ENCODE peak calls at places on chromosomes 3 and 15, in six cellular contexts. One of them, this sample, is unnamed.

GRCh38 chr15:91342091-91342490 is 242.0 kb downstream of the SV2B start:
- DNase-seq in fibroblast of mammary gland: no peak
- DNase-seq in IMR-90: no peak
- DNase-seq in foreskin keratinocyte: no peak
- DNase-seq in tibial artery: no peak
- DNase-seq in coronary artery: no peak
- DNase-seq in this sample: no peak

GRCh38 chr3:148540266-148540665 is 157.4 kb upstream of the AGTR1 start:
- DNase-seq in fibroblast of mammary gland: no peak
- DNase-seq in IMR-90: no peak
- DNase-seq in foreskin keratinocyte: no peak
- DNase-seq in tibial artery: no peak
- DNase-seq in coronary artery: no peak
- DNase-seq in this sample: no peak

GRCh38 chr3:116020989-116021388 is 397.7 kb downstream of the GAP43 start:
- DNase-seq in fibroblast of mammary gland: no peak
- DNase-seq in IMR-90: no peak
- DNase-seq in foreskin keratinocyte: no peak
- DNase-seq in tibial artery: no peak
- DNase-seq in coronary artery: no peak
- DNase-seq in this sample: no peak

GRCh38 chr3:184314700-184315505 is 497 bp downstream of the EIF4G1 start:
- DNase-seq in fibroblast of mammary gland: peak; percentile 75
- DNase-seq in IMR-90: peak; percentile 76
- DNase-seq in foreskin keratinocyte: peak; percentile 45
- DNase-seq in tibial artery: peak; percentile 94
- DNase-seq in coronary artery: peak; percentile 88
- DNase-seq in this sample: no peak

GRCh38 chr15:62390793-62391543 is 225.9 kb upstream of the C2CD4B start:
- DNase-seq in fibroblast of mammary gland: peak; percentile 33
- DNase-seq in IMR-90: peak; percentile 36
- DNase-seq in foreskin keratinocyte: peak; percentile 60
- DNase-seq in tibial artery: peak; percentile 74
- DNase-seq in coronary artery: peak; percentile 79
- DNase-seq in this sample: no peak

GRCh38 chr3:112360574-112360973 is 27.6 kb downstream of the CD200 start:
- DNase-seq in fibroblast of mammary gland: no peak
- DNase-seq in IMR-90: peak; percentile 40
- DNase-seq in foreskin keratinocyte: no peak
- DNase-seq in tibial artery: peak; percentile 73
- DNase-seq in coronary artery: no peak
- DNase-seq in this sample: peak; percentile 69

GRCh38 chr3:114566162-114566755 is 272.4 kb downstream of the TIGIT start:
- DNase-seq in fibroblast of mammary gland: no peak
- DNase-seq in IMR-90: no peak
- DNase-seq in foreskin keratinocyte: no peak
- DNase-seq in tibial artery: no peak
- DNase-seq in coronary artery: no peak
- DNase-seq in this sample: no peak

GRCh38 chr3:65854606-65855304 is 184.0 kb downstream of the MAGI1 start:
- DNase-seq in fibroblast of mammary gland: peak; percentile 43
- DNase-seq in IMR-90: peak; percentile 47
- DNase-seq in foreskin keratinocyte: peak; percentile 73
- DNase-seq in tibial artery: no peak
- DNase-seq in coronary artery: no peak
- DNase-seq in this sample: peak; percentile 89

GRCh38 chr3:40524222-40524570 is 564 bp upstream of the ZNF621 start:
- DNase-seq in fibroblast of mammary gland: peak; percentile 7
- DNase-seq in IMR-90: peak; percentile 3
- DNase-seq in foreskin keratinocyte: no peak
- DNase-seq in tibial artery: no peak
- DNase-seq in coronary artery: no peak
- DNase-seq in this sample: peak; percentile 1

GRCh38 chr3:40528426-40528825 is 3.7 kb downstream of the ZNF621 start:
- DNase-seq in fibroblast of mammary gland: no peak
- DNase-seq in IMR-90: no peak
- DNase-seq in foreskin keratinocyte: no peak
- DNase-seq in tibial artery: no peak
- DNase-seq in coronary artery: no peak
- DNase-seq in this sample: no peak

GRCh38 chr3:40523781-40524180 is 979 bp upstream of the ZNF621 start:
- DNase-seq in fibroblast of mammary gland: no peak
- DNase-seq in IMR-90: no peak
- DNase-seq in foreskin keratinocyte: no peak
- DNase-seq in tibial artery: no peak
- DNase-seq in coronary artery: no peak
- DNase-seq in this sample: peak; percentile 15

GRCh38 chr3:40521254-40521653 is 3.5 kb upstream of the ZNF621 start:
- DNase-seq in fibroblast of mammary gland: no peak
- DNase-seq in IMR-90: no peak
- DNase-seq in foreskin keratinocyte: no peak
- DNase-seq in tibial artery: no peak
- DNase-seq in coronary artery: no peak
- DNase-seq in this sample: no peak

GRCh38 chr3:40524571-40525285 is at the start of gene ZNF621:
- DNase-seq in fibroblast of mammary gland: peak; percentile 78
- DNase-seq in IMR-90: peak; percentile 79
- DNase-seq in foreskin keratinocyte: peak; percentile 75
- DNase-seq in tibial artery: peak; percentile 96
- DNase-seq in coronary artery: peak; percentile 93
- DNase-seq in this sample: peak; percentile 49
- TF ChIP-seq CTCF in fibroblast of mammary gland: no peak
- TF ChIP-seq CTCF in IMR-90: no peak
- TF ChIP-seq CTCF in foreskin keratinocyte: peak; percentile 29
- TF ChIP-seq CTCF in tibial artery: no peak
- TF ChIP-seq CTCF in coronary artery: no peak
- TF ChIP-seq CTCF in this sample: peak; percentile 15

DNA sequence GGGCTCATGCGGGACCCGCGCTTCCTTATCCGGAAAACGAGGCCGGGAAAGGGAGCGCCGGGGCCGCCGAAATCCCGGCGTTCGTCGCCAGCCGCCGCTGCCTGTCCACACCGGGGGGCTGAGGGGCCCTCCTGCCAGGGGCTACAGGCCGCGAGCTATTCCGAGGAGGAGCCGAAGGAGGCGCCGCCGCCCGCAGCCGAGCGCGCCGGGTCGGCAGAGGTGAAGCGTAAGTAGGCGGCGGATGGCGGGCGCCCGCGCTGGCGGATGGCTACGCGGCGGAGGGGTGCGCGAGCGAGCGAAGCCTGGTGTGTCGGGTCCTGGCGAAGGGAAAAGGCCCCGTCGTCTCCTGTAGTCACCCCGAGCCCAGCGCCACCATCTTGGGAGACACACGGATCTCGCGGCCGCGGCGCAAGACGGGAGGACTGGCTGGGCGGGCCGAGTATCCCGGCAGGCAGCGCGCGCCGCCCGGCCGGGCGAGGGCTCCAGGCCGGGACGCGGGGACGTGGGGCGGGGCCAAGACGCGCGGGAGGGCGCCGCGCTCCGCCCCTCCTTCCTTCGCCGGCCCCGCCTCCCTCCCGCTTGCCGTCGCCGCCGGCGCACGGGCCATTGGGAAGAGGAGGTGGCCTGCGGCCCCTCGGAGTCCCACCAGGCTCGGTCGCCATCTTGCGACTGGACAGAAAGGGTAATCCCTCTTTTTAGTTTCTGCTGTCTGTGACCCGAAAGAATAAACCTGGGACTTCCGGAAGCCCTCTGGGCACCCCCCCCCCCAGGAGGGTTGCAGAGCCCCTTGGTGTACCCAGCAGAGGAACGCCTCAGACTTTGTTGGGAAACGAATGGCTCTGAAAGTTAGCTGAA is at the start of gene UBE3A:
- DNase-seq in fibroblast of mammary gland: peak; percentile 87
- DNase-seq in IMR-90: peak; percentile 91
- DNase-seq in foreskin keratinocyte: peak; percentile 75
- DNase-seq in tibial artery: peak; percentile 95
- DNase-seq in coronary artery: peak; percentile 92
- DNase-seq in this sample: peak; percentile 61
- TF ChIP-seq CTCF in fibroblast of mammary gland: peak; percentile 3
- TF ChIP-seq CTCF in IMR-90: peak; percentile 40
- TF ChIP-seq CTCF in foreskin keratinocyte: peak; percentile 51
- TF ChIP-seq CTCF in tibial artery: peak; percentile 23
- TF ChIP-seq CTCF in coronary artery: no peak
- TF ChIP-seq CTCF in this sample: peak; percentile 23

DNA sequence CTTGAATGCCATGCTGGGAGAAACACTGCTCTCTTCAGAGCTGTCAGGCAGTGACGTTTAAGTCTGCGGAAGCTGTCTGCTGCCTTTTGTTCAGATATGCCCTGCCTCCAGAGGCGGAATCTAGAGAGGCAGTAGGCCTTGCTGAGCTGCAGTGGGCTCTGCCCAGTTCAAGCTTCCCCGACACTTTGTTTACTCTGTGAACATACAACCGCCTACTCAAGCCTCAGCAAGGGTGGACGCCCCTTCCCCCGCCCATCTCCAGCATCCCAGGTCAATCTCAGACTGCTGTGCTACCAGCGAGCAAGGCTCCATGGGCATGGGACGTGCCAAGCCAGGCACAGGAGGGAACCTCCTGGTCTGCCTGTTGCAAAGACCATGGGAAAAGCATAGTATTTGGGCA is 99.7 kb downstream of the TAFA4 start:
- DNase-seq in fibroblast of mammary gland: no peak
- DNase-seq in IMR-90: no peak
- DNase-seq in foreskin keratinocyte: no peak
- DNase-seq in tibial artery: no peak
- DNase-seq in coronary artery: no peak
- DNase-seq in this sample: no peak
- TF ChIP-seq CTCF in fibroblast of mammary gland: no peak
- TF ChIP-seq CTCF in IMR-90: no peak
- TF ChIP-seq CTCF in foreskin keratinocyte: no peak
- TF ChIP-seq CTCF in tibial artery: no peak
- TF ChIP-seq CTCF in coronary artery: no peak
- TF ChIP-seq CTCF in this sample: no peak

GRCh38 chr15:25345943-25346342 is 92.9 kb downstream of the UBE3A start:
- DNase-seq in fibroblast of mammary gland: peak; percentile 39
- DNase-seq in IMR-90: peak; percentile 4
- DNase-seq in foreskin keratinocyte: peak; percentile 34
- DNase-seq in tibial artery: peak; percentile 69
- DNase-seq in coronary artery: no peak
- DNase-seq in this sample: peak; percentile 64
- TF ChIP-seq CTCF in fibroblast of mammary gland: peak; percentile 19
- TF ChIP-seq CTCF in IMR-90: no peak
- TF ChIP-seq CTCF in foreskin keratinocyte: peak; percentile 49
- TF ChIP-seq CTCF in tibial artery: peak; percentile 11
- TF ChIP-seq CTCF in coronary artery: no peak
- TF ChIP-seq CTCF in this sample: peak; percentile 44